ENCODE peak calls at places on chromosome 3, in four cellular contexts. S is SK-N-SH, I is WTC11, B is K562. E is an unnamed sample.

GRCh38 chr3:127709320-127710060 is 36.7 kb downstream of the ABTB1 start:
- DNase-seq in I (no peak), B (no peak), S (no peak), E (no peak)

GRCh38 chr3:14453841-14454630 is 51.6 kb downstream of the SLC6A6 start:
- DNase-seq in B (no peak), I (no peak), S (no peak), E (no peak)

GRCh38 chr3:143600762-143601161 is 247.5 kb downstream of the SLC9A9 start:
- DNase-seq in S (no peak), I (no peak), B (no peak), E (no peak)

GRCh38 chr3:45496550-45496949 is 98.0 kb upstream of the LIMD1 start:
- DNase-seq in S (no peak), B (no peak), I (no peak), E (no peak)

GRCh38 chr3:172159962-172160538 is 120.7 kb downstream of the FNDC3B start:
- DNase-seq in S (no peak), I (no peak), B (peak; percentile 59), E (no peak)

GRCh38 chr3:189457201-189457607 is 174.0 kb upstream of the TP63 start:
- DNase-seq in I (no peak), B (no peak), S (no peak), E (no peak)

GRCh38 chr3:138450181-138450580 is 15.8 kb downstream of the ESYT3 start:
- DNase-seq in S (no peak), B (no peak), I (no peak), E (no peak)

GRCh38 chr3:115699741-115700140 is 76.4 kb downstream of the GAP43 start:
- DNase-seq in I (no peak), B (no peak), S (no peak), E (no peak)

GRCh38 chr3:99638244-99638948 is at the start of gene COL8A1:
- DNase-seq in I (peak; percentile 75), S (no peak), B (no peak), E (no peak)

DNA sequence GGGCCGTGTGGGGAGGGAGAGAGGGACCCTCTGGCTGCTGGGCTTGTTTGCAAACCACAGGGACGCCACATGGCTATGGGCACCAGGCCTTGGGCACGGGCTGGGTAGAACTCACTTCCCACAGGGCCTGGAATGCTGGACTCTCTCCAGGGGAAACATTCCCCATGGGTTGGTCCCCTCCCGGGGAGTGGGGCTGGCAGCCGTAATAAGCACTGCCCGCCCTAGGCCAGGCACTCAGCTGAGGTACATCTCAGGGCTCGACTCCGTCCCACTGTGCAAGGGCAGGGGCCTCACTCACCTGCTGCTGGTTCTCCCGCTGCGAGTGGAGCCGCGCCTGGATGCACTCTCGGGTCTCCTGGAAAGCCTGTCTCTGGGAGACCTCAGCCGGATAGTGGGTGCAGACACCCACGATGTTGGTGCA is 96.7 kb downstream of the ADCY5 start:
- DNase-seq in B (no peak), I (no peak), S (no peak), E (no peak)
- TF ChIP-seq FOXJ3 in B (no peak), I (no peak), S (no peak), E (no peak)

DNA sequence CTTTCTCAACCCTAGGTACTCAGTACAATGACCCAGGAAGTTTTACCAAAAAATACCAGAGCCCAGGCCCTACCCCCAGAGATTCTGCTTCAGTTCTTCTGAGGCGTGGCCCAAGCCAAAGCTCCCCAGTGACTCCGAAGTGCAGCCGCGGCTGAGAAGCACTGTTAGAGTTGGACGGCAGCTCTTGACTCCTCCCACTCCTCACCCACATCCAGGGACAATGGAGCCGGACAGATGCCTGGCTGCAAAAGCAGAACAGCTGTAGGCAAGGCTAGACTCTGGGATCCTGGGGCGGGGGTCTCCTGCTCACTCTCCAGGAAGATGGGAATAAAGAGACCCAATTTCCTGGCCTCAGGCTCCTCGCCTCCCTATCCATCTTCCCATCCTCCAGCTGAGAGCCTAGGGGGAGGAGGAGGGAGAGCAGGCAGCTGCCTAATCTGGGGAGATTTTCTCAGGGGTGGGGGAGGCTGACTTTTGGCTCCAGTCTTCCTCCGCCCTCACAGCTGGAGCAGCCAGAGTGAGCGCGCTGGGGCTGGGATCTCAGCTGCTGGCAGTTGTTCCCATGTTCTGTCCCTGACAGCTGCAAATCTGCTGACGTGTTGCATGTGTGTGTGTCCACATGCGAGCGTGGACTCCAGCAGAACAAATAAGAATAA is 223.8 kb downstream of the OPA1 start:
- DNase-seq in B (peak; percentile 78), S (peak; percentile 67), I (peak; percentile 84), E (no peak)
- TF ChIP-seq FOXJ3 in B (no peak), S (no peak), I (no peak), E (no peak)

GRCh38 chr3:131796558-131796957 is 238.3 kb downstream of the CPNE4 start:
- DNase-seq in I (peak; percentile 8), B (no peak), S (no peak), E (no peak)

GRCh38 chr3:131795382-131796085 is 239.3 kb downstream of the CPNE4 start:
- DNase-seq in B (peak; percentile 65), I (no peak), S (no peak), E (no peak)

GRCh38 chr3:131789188-131789587 is 245.6 kb downstream of the CPNE4 start:
- DNase-seq in S (no peak), B (no peak), I (no peak), E (no peak)

DNA sequence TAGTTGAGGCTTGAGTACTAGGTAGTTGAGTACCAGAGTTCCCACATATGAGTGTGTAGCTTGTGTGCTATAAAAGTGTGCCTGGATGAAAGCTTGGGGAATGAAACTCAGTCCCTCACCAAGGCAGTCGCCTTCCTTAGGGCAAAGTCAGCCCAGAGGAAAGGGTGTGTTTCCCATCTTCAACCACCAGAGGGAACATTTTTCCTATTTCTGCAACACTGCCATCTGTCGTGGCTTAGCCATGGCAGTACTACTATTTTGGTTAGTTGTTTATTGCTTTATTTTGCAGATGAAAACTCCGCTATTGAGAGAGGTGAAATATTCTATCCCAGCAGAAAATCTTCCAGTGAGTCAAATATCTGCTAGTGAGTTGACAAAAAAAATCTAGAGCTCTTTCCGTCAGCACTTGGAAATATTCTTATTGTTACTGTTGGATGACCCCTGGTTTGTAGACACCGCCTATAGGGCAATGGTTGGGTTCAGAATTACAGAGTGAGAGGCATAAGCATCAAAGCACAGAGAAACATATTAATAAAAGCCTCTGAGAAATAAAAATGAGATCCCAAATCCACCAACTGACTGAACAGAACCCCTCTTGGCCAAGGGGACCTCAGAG is 239.9 kb downstream of the CPNE4 start:
- DNase-seq in S (peak; percentile 40), I (peak; percentile 37), B (peak; percentile 47), E (peak; percentile 24)
- TF ChIP-seq FOXJ3 in S (no peak), I (no peak), B (no peak), E (no peak)

DNA sequence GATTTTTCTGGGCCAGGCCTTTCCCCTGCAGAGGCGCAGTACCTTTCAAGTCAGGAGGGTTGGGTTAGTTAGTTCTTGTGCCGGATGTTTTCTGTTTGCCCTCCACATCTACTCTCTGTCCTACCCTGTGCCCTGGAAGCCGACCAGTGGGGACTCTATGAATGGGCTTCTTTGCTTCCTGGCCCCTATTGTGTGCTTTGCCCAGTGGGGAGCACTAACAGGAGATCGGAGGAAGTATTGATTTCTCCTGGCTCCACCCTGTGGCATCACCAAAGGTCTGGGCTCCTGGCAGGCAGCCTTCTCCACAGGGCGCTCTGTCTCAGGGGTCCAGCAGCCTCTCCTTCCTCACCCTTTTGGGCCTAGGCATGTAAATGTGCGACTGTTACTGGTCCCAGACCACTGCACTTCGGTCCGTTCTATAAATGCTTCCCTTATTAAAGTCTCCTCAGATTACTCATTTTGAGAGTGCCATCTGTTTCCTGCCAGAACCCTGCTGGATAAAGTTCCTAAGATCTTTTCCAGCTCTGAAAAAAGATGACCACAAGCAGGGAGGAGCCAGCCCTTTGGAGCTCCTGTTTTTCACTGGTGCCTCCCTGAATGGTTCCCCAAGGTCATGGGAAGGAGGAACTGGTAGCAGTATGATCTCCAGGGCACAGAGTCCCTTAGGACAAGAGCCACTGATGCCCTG is 44.5 kb downstream of the CTDSPL start:
- DNase-seq in I (no peak), B (no peak), S (no peak), E (peak; percentile 93)
- TF ChIP-seq FOXJ3 in I (no peak), B (no peak), S (no peak), E (peak; percentile 68)

GRCh38 chr3:148036331-148036881 is 627.2 kb downstream of the ZIC1 start:
- DNase-seq in B (no peak), I (no peak), S (no peak), E (no peak)
- TF ChIP-seq FOXJ3 in B (no peak), I (no peak), S (no peak), E (no peak)

DNA sequence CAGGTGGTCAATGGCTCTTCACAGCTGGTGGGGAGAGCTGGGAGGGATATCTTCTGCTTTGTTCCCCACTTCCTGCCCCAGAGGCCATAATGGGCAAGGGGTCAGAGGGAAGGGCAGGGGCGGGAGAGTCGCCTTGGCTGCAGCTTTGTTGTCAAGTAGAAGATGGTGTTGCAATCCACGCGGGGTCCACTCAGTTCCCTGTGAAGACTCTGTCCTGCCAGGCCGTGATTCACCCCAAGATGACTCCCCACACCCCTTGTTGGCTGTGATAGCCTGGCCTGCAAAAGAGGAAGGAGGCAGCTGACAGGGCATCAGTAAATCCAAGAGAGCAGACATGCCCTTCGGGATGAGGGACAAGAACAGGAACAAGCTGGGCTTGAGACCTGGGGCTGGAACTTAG is 6.9 kb downstream of the GALNT15 start:
- DNase-seq in B (no peak), S (no peak), I (no peak), E (no peak)
- TF ChIP-seq FOXJ3 in B (no peak), S (no peak), I (no peak), E (no peak)

GRCh38 chr3:125511420-125512094 is 8.4 kb downstream of the SNX4 start:
- DNase-seq in S (peak; percentile 7), B (no peak), I (no peak), E (no peak)

GRCh38 chr3:125507128-125507527 is 12.9 kb downstream of the SNX4 start:
- DNase-seq in I (no peak), B (no peak), S (no peak), E (no peak)

GRCh38 chr3:125513490-125514115 is 6.4 kb downstream of the SNX4 start:
- DNase-seq in S (no peak), B (no peak), I (no peak), E (no peak)

GRCh38 chr3:125515421-125515820 is 4.6 kb downstream of the SNX4 start:
- DNase-seq in S (no peak), B (no peak), I (no peak), E (no peak)

GRCh38 chr3:125512135-125512920 is 7.7 kb downstream of the SNX4 start:
- DNase-seq in I (no peak), S (peak; percentile 40), B (peak; percentile 63), E (no peak)
- TF ChIP-seq FOXJ3 in I (no peak), S (no peak), B (no peak), E (no peak)

E was measured in HepG2.